ENCODE peak calls at places on chromosomes 7 and 10, in nine cellular contexts. M is naive thymus-derived CD8-positive, alpha-beta T cell; P is IMR-90; R is RKO; O is activated CD8-positive, alpha-beta memory T cell treated with anti-CD3 and anti-CD28 coated beads, Interleukin-2, amount 50 U/mL, for 4 hours; X is hypothalamus; V is kidney tubule cell; U is activated T-helper 1 cell treated with anti-CD3 and anti-CD28 coated beads, Interleukin-2, amount 50 U/mL, for 16 hours; L is activated CD8-positive, alpha-beta T cell treated with anti-CD3 and anti-CD28 coated beads for 36 hours. Z is an unnamed sample.

GRCh38 chr7:28556036-28556435 is 143.7 kb downstream of the CREB5 start:
- DNase-seq in M (no peak), P (no peak), R (no peak), O (no peak), X (no peak), V (no peak), U (no peak), L (no peak), Z (no peak)

GRCh38 chr7:66013938-66014337 is 31.9 kb upstream of the GUSB start:
- DNase-seq in M (no peak), P (peak; percentile 62), R (peak; percentile 33), O (no peak), X (no peak), V (peak; percentile 45), U (no peak), L (no peak), Z (no peak)

GRCh38 chr7:70285176-70285575 is 686.9 kb downstream of the AUTS2 start:
- DNase-seq in M (no peak), P (no peak), R (no peak), O (no peak), X (no peak), V (no peak), U (no peak), L (no peak), Z (no peak)

GRCh38 chr10:119495061-119495505 is 47.4 kb downstream of the RGS10 start:
- DNase-seq in M (no peak), P (peak; percentile 42), R (no peak), O (no peak), X (no peak), V (no peak), U (no peak), L (no peak), Z (no peak)

GRCh38 chr10:89684604-89685003 is 16.8 kb upstream of the KIF20B start:
- DNase-seq in M (no peak), P (peak; percentile 46), R (no peak), O (no peak), X (no peak), V (peak; percentile 15), U (no peak), L (no peak), Z (no peak)

GRCh38 chr10:44696496-44696895 is 214.6 kb upstream of the TMEM72 start:
- DNase-seq in M (no peak), P (peak; percentile 36), R (no peak), O (no peak), X (no peak), V (peak; percentile 38), U (no peak), L (no peak), Z (no peak)

GRCh38 chr7:106553446-106553836 is 107.5 kb downstream of the CCDC71L start:
- DNase-seq in M (no peak), P (no peak), R (no peak), O (no peak), X (no peak), V (no peak), U (no peak), L (no peak), Z (no peak)

GRCh38 chr10:97969538-97969937 is 60.9 kb downstream of the CRTAC1 start:
- DNase-seq in M (no peak), P (no peak), R (no peak), O (no peak), X (no peak), V (no peak), U (no peak), L (no peak), Z (no peak)

GRCh38 chr10:113023017-113023416 is 73.0 kb downstream of the TCF7L2 start:
- DNase-seq in M (no peak), P (no peak), R (no peak), O (no peak), X (no peak), V (no peak), U (no peak), L (no peak), Z (no peak)

GRCh38 chr7:68529221-68529620 is 1069.1 kb upstream of the AUTS2 start:
- DNase-seq in M (no peak), P (no peak), R (peak; percentile 5), O (no peak), X (no peak), V (no peak), U (no peak), L (no peak), Z (no peak)

GRCh38 chr7:152459724-152460251 is 24.0 kb upstream of the KMT2C start:
- DNase-seq in M (no peak), P (peak; percentile 40), R (no peak), O (no peak), X (peak; percentile 5), V (peak; percentile 23), U (no peak), L (no peak), Z (no peak)

GRCh38 chr10:98664329-98665042 is 217.8 kb upstream of the HPS1 start:
- DNase-seq in M (no peak), P (peak; percentile 7), R (peak; percentile 10), O (no peak), X (no peak), V (peak; percentile 54), U (peak; percentile 1), L (peak; percentile 38), Z (peak; percentile 40)

GRCh38 chr7:26356929-26357792 is 65.5 kb downstream of the SNX10 start:
- DNase-seq in M (no peak), P (no peak), R (no peak), O (no peak), X (no peak), V (no peak), U (no peak), L (no peak), Z (no peak)

GRCh38 chr10:575312-576129 is 113.9 kb downstream of the DIP2C start:
- DNase-seq in M (peak; percentile 23), P (no peak), R (no peak), O (no peak), X (no peak), V (no peak), U (no peak), L (no peak), Z (no peak)

GRCh38 chr10:52491246-52492000 is 177.3 kb downstream of the DKK1 start:
- DNase-seq in M (no peak), P (peak; percentile 53), R (no peak), O (no peak), X (no peak), V (no peak), U (no peak), L (no peak), Z (no peak)

GRCh38 chr10:94489976-94490788 is 55.4 kb upstream of the HELLS start:
- DNase-seq in M (no peak), P (no peak), R (no peak), O (no peak), X (no peak), V (no peak), U (no peak), L (no peak), Z (no peak)

GRCh38 chr7:21617916-21618390 is 75.1 kb downstream of the DNAH11 start:
- DNase-seq in M (no peak), P (peak; percentile 60), R (no peak), O (no peak), X (no peak), V (no peak), U (no peak), L (no peak), Z (no peak)

GRCh38 chr7:157676001-157676400 is 339.2 kb downstream of the DNAJB6 start:
- DNase-seq in M (no peak), P (no peak), R (no peak), O (no peak), X (no peak), V (no peak), U (no peak), L (no peak), Z (no peak)

GRCh38 chr7:87152897-87153641 is 816 bp downstream of the DMTF1 start:
- DNase-seq in M (no peak), P (peak; percentile 17), R (peak; percentile 68), O (peak; percentile 17), X (no peak), V (peak; percentile 38), U (no peak), L (peak; percentile 71), Z (no peak)

GRCh38 chr7:151790826-151791379 is 86.0 kb downstream of the PRKAG2 start:
- DNase-seq in M (no peak), P (no peak), R (no peak), O (no peak), X (no peak), V (no peak), U (no peak), L (no peak), Z (no peak)

GRCh38 chr10:118793545-118793944 is 38.8 kb upstream of the CACUL1 start:
- DNase-seq in M (no peak), P (no peak), R (no peak), O (no peak), X (no peak), V (no peak), U (no peak), L (no peak), Z (no peak)

GRCh38 chr7:157032644-157033482 is 22.4 kb upstream of the MNX1 start:
- DNase-seq in M (no peak), P (no peak), R (no peak), O (no peak), X (no peak), V (peak; percentile 54), U (no peak), L (no peak), Z (no peak)

GRCh38 chr7:6613706-6614105 is 1.7 kb upstream of the ZNF853 start:
- DNase-seq in M (no peak), P (no peak), R (no peak), O (no peak), X (no peak), V (no peak), U (no peak), L (no peak), Z (no peak)

GRCh38 chr10:132961864-132962622 is 19.7 kb upstream of the CFAP46 start:
- DNase-seq in M (peak; percentile 83), P (peak; percentile 67), R (no peak), O (peak; percentile 52), X (no peak), V (peak; percentile 87), U (peak; percentile 40), L (peak; percentile 94), Z (peak; percentile 59)

GRCh38 chr7:3239291-3239691 is 61.8 kb upstream of the SDK1 start:
- DNase-seq in M (no peak), P (no peak), R (no peak), O (no peak), X (peak; percentile 5), V (peak; percentile 96), U (no peak), L (no peak), Z (no peak)

GRCh38 chr10:68666280-68666760 is 54.7 kb upstream of the CCAR1 start:
- DNase-seq in M (no peak), P (peak; percentile 95), R (peak; percentile 73), O (no peak), X (no peak), V (peak; percentile 68), U (no peak), L (no peak), Z (no peak)

GRCh38 chr10:95560288-95561199 is 627 bp downstream of the SORBS1 start:
- DNase-seq in M (peak; percentile 72), P (peak; percentile 22), R (no peak), O (peak; percentile 41), X (peak; percentile 13), V (peak; percentile 43), U (peak; percentile 5), L (peak; percentile 55), Z (peak; percentile 57)

GRCh38 chr10:76729804-76730203 is 907.8 kb downstream of the KCNMA1 start:
- DNase-seq in M (no peak), P (no peak), R (no peak), O (no peak), X (no peak), V (no peak), U (no peak), L (no peak), Z (no peak)

GRCh38 chr10:29069952-29070351 is 218.9 kb upstream of the LYZL1 start:
- DNase-seq in M (no peak), P (no peak), R (no peak), O (no peak), X (no peak), V (no peak), U (no peak), L (no peak), Z (no peak)

GRCh38 chr10:103171278-103171677 is 21.8 kb downstream of the NT5C2 start:
- DNase-seq in M (no peak), P (no peak), R (no peak), O (no peak), X (no peak), V (peak; percentile 56), U (no peak), L (no peak), Z (no peak)

GRCh38 chr7:95601324-95601723 is 5.0 kb upstream of the PDK4 start:
- DNase-seq in M (no peak), P (no peak), R (no peak), O (no peak), X (no peak), V (peak; percentile 54), U (no peak), L (no peak), Z (no peak)

Z was measured in CD4-positive, alpha-beta memory T cell.